ENCODE peak calls at places on chromosomes 6 and 20, in eight cellular contexts. U, L, O, B, A, J, Y and P are unnamed samples.

GRCh38 chr6:166672146-166672545 is 45.1 kb upstream of the RPS6KA2 start:
- DNase-seq in Y (no peak), O (no peak), A (no peak), U (no peak), J (no peak), B (no peak), L (no peak), P (no peak)

GRCh38 chr6:31651602-31652191 is 764 bp downstream of the BAG6 start:
- DNase-seq in L (peak), O (peak), Y (peak), U (peak), B (peak), J (peak), A (peak), P (no peak)

GRCh38 chr6:121755500-121755899 is 320.1 kb downstream of the GJA1 start:
- DNase-seq in A (no peak), L (peak), U (no peak), J (no peak), O (peak), Y (no peak), B (no peak), P (no peak)

GRCh38 chr6:25428758-25429317 is 149.7 kb downstream of the CARMIL1 start:
- DNase-seq in Y (no peak), A (no peak), B (no peak), J (no peak), O (no peak), L (no peak), U (no peak), P (no peak)

GRCh38 chr6:32947552-32948465 is 5.1 kb downstream of the HLA-DMA start:
- DNase-seq in B (peak), Y (peak), O (peak), J (peak), U (peak), A (peak), L (peak), P (no peak)

GRCh38 chr20:37297066-37297736 is 7.7 kb downstream of the MANBAL start:
- DNase-seq in Y (no peak), O (no peak), A (peak), L (peak), B (no peak), U (no peak), J (peak), P (no peak)

GRCh38 chr20:4064118-4064962 is 49.0 kb upstream of the RNF24 start:
- DNase-seq in L (peak), B (peak), O (peak), Y (peak), A (peak), U (peak), J (peak), P (no peak)

GRCh38 chr20:5688431-5688972 is 61.7 kb upstream of the SHLD1 start:
- DNase-seq in L (no peak), J (no peak), O (peak), B (no peak), Y (peak), U (no peak), A (peak), P (no peak)

GRCh38 chr6:158837684-158838625 is 18.8 kb upstream of the EZR start:
- DNase-seq in B (no peak), U (no peak), L (no peak), Y (no peak), A (peak), O (no peak), J (peak), P (no peak)

GRCh38 chr20:21529863-21530262 is 16.0 kb upstream of the NKX2-2 start:
- DNase-seq in J (no peak), B (no peak), U (no peak), Y (no peak), A (no peak), O (no peak), L (no peak), P (no peak)

GRCh38 chr6:37819802-37820712 is 530 bp downstream of the ZFAND3 start:
- DNase-seq in L (peak), U (peak), Y (peak), O (peak), J (peak), A (peak), B (peak), P (peak)

GRCh38 chr20:17648782-17649730 is 33.0 kb downstream of the RRBP1 start:
- DNase-seq in L (no peak), A (no peak), B (no peak), O (peak), U (peak), J (no peak), Y (peak), P (no peak)
- TF ChIP-seq CTCF in L (peak), A (peak), B (peak), O (peak), U (peak), J (peak), Y (peak), P (no peak)

DNA sequence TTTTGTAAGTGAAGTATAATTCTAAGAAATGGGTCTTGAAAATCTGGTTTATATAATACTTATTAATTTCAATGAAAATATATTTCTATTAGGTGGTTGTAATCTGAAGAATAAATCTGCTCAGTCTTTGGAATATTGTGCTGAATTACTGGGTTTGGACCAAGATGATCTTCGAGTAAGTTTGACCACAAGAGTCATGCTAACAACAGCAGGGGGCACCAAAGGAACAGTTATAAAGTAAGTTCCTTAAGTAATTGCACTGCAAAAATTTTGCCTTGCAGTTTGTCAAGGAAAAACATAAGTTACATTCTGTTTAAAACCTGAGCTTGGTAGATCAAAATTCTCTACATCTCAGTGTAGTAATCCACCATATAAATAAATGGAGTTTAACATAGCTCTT is 106.0 kb downstream of the MYO6 start:
- DNase-seq in J (peak), B (no peak), A (peak), U (peak), L (peak), O (peak), Y (peak), P (no peak)
- TF ChIP-seq CTCF in J (peak), B (no peak), A (peak), U (peak), L (peak), O (peak), Y (peak), P (no peak)

GRCh38 chr6:160221423-160221822 is 37.2 kb downstream of the SLC22A2 start:
- DNase-seq in O (peak), J (peak), U (no peak), B (no peak), Y (peak), L (peak), A (peak), P (no peak)
- TF ChIP-seq CTCF in O (no peak), J (no peak), U (peak), B (no peak), Y (peak), L (no peak), A (no peak), P (no peak)

DNA sequence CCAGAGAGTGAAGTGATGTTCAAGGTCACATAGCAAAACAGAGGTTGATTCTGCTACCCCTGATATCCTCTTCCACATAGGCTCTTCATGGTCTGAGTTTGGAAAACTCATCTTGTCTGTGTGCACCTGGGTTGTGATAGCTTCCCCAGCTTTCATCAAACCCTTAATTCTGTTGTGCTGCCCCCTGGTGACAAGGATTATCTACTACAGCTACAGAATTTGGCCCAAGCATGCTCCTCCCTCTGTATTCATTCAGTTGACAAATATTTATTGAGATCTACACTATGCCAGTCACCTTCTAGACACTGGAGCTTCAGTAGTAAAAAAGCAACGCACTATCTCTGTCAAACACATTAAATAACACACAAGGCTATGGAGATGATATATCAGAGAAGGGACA is 50.4 kb downstream of the SMPDL3A start:
- DNase-seq in U (peak), J (peak), O (peak), L (peak), B (peak), A (peak), Y (peak), P (no peak)
- TF ChIP-seq CTCF in U (peak), J (peak), O (peak), L (peak), B (peak), A (peak), Y (peak), P (no peak)

GRCh38 chr6:28898710-28898965 is 25.1 kb downstream of the TRIM27 start:
- DNase-seq in O (no peak), L (no peak), B (no peak), Y (no peak), J (no peak), A (no peak), U (no peak), P (no peak)
- TF ChIP-seq CTCF in O (no peak), L (no peak), B (no peak), Y (no peak), J (no peak), A (no peak), U (no peak), P (no peak)

GRCh38 chr6:28212510-28213212 is 12.4 kb upstream of the ZSCAN9 start:
- DNase-seq in O (peak), Y (peak), A (peak), L (peak), U (peak), J (peak), B (no peak), P (no peak)
- TF ChIP-seq CTCF in O (no peak), Y (no peak), A (peak), L (no peak), U (no peak), J (no peak), B (no peak), P (no peak)

GRCh38 chr6:41964201-41964887 is 22.7 kb upstream of the CCND3 start:
- DNase-seq in O (no peak), L (no peak), B (no peak), Y (peak), J (no peak), U (no peak), A (no peak), P (no peak)
- TF ChIP-seq CTCF in O (no peak), L (no peak), B (no peak), Y (no peak), J (no peak), U (no peak), A (no peak), P (no peak)

GRCh38 chr6:48613221-48613949 is 502.4 kb upstream of the PTCHD4 start:
- DNase-seq in L (peak), U (no peak), A (no peak), J (peak), O (peak), Y (no peak), B (no peak), P (no peak)
- TF ChIP-seq CTCF in L (no peak), U (no peak), A (no peak), J (no peak), O (no peak), Y (no peak), B (no peak), P (no peak)